ENCODE peak calls at places on chromosomes 2 and 18, in four cellular contexts. One of them, this sample, is unnamed. For H3K4me1 and H3K9me3, the result is how much of the 10 kb centered on the place peaks cover.

GRCh38 chr2:220619525-220620267 is 952.4 kb downstream of the EPHA4 start:
- DNase-seq in uterus: no peak
- DNase-seq in psoas muscle: no peak
- DNase-seq in GM23248: peak
- DNase-seq in this sample: no peak

GRCh38 chr2:74267068-74267467 is 68.7 kb downstream of the MTHFD2 start:
- DNase-seq in uterus: no peak
- DNase-seq in psoas muscle: no peak
- DNase-seq in GM23248: no peak
- DNase-seq in this sample: peak

GRCh38 chr2:230475143-230475542 is 59.1 kb downstream of the SP100 start:
- DNase-seq in GM23248: no peak
- DNase-seq in uterus: no peak
- DNase-seq in psoas muscle: no peak
- DNase-seq in this sample: no peak

GRCh38 chr18:13587001-13587400 is 139.4 kb downstream of the FAM210A start:
- DNase-seq in uterus: no peak
- DNase-seq in psoas muscle: no peak
- DNase-seq in GM23248: no peak
- DNase-seq in this sample: no peak

GRCh38 chr2:111618953-111619902 is 264.8 kb downstream of the ANAPC1 start:
- DNase-seq in psoas muscle: no peak
- DNase-seq in GM23248: peak
- DNase-seq in uterus: no peak
- DNase-seq in this sample: no peak

GRCh38 chr2:49937432-49937831 is 783.1 kb upstream of the FSHR start:
- DNase-seq in uterus: no peak
- DNase-seq in GM23248: no peak
- DNase-seq in psoas muscle: no peak
- DNase-seq in this sample: no peak

GRCh38 chr2:159249955-159250723 is 36.4 kb downstream of the WDSUB1 start:
- DNase-seq in uterus: peak
- DNase-seq in psoas muscle: peak
- DNase-seq in GM23248: peak
- DNase-seq in this sample: no peak

GRCh38 chr2:148617219-148617618 is 27.3 kb upstream of the EPC2 start:
- DNase-seq in GM23248: no peak
- DNase-seq in uterus: no peak
- DNase-seq in psoas muscle: no peak
- DNase-seq in this sample: no peak

GRCh38 chr2:218995561-218995960 is 2.3 kb upstream of the CRYBA2 start:
- DNase-seq in uterus: no peak
- DNase-seq in GM23248: no peak
- DNase-seq in psoas muscle: no peak
- DNase-seq in this sample: no peak

GRCh38 chr2:233061007-233061590 is 957 bp downstream of the INPP5D start:
- DNase-seq in GM23248: no peak
- DNase-seq in uterus: no peak
- DNase-seq in psoas muscle: no peak
- DNase-seq in this sample: no peak

GRCh38 chr18:32661486-32662299 is 111.1 kb downstream of the KLHL14 start:
- DNase-seq in GM23248: peak
- DNase-seq in uterus: no peak
- DNase-seq in psoas muscle: no peak
- DNase-seq in this sample: no peak

GRCh38 chr2:165874445-165875039 is 79.0 kb downstream of the TTC21B start:
- DNase-seq in GM23248: peak
- DNase-seq in uterus: no peak
- DNase-seq in psoas muscle: no peak
- DNase-seq in this sample: no peak

GRCh38 chr2:153360239-153360638 is 118.3 kb downstream of the RPRM start:
- DNase-seq in GM23248: no peak
- DNase-seq in uterus: no peak
- DNase-seq in psoas muscle: no peak
- DNase-seq in this sample: no peak

GRCh38 chr2:2331905-2332280 is 818 bp upstream of the MYT1L start:
- DNase-seq in uterus: no peak
- DNase-seq in psoas muscle: no peak
- DNase-seq in GM23248: no peak
- DNase-seq in this sample: no peak

GRCh38 chr2:72334806-72335205 is 187.1 kb upstream of the CYP26B1 start:
- DNase-seq in psoas muscle: no peak
- DNase-seq in GM23248: no peak
- DNase-seq in uterus: no peak
- DNase-seq in this sample: no peak

GRCh38 chr2:231680284-231680991 is 27.9 kb upstream of the PTMA start:
- DNase-seq in uterus: no peak
- DNase-seq in psoas muscle: peak
- DNase-seq in GM23248: peak
- DNase-seq in this sample: no peak

GRCh38 chr18:1094408-1094807 is 189.7 kb downstream of the ADCYAP1 start:
- DNase-seq in psoas muscle: no peak
- DNase-seq in uterus: no peak
- DNase-seq in GM23248: peak
- DNase-seq in this sample: no peak

GRCh38 chr2:153606623-153607022 is 128.1 kb upstream of the RPRM start:
- DNase-seq in uterus: no peak
- DNase-seq in psoas muscle: no peak
- DNase-seq in GM23248: no peak
- DNase-seq in this sample: no peak

GRCh38 chr18:24138884-24139616 is at the start of gene CABYR:
- DNase-seq in psoas muscle: peak
- DNase-seq in GM23248: peak
- DNase-seq in uterus: peak
- DNase-seq in this sample: peak
- H3K27ac ChIP-seq in psoas muscle: no peak
- H3K27ac ChIP-seq in GM23248: peak
- H3K27ac ChIP-seq in uterus: peak
- H3K27ac ChIP-seq in this sample: no peak

GRCh38 chr18:23225518-23225917 is 90.2 kb downstream of the CABLES1 start:
- DNase-seq in psoas muscle: no peak
- DNase-seq in uterus: peak
- DNase-seq in GM23248: peak
- DNase-seq in this sample: no peak
- H3K4me1 ChIP-seq in psoas muscle: under half
- H3K4me1 ChIP-seq in uterus: under half
- H3K4me1 ChIP-seq in GM23248: half or more
- H3K4me1 ChIP-seq in this sample: under half

DNA sequence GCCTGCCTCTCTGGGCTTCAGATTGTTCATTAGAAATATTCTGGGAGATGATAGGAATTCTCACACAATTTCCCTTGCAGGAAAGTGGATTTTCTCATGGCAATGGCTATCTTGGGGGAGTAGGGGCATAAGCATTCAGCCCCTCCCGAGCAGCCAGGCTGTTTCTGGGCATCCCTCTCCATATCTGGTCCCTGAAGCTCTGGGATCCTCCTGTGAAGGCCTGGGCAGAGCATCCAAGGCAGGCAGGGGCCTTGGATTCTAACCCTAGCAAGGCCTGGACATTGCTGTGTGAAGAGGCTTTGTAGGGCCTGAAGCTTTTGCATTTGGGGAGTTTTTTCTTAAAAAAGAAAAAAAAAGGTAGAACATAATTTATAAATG is 262.3 kb downstream of the MYCN start:
- DNase-seq in uterus: no peak
- DNase-seq in psoas muscle: no peak
- DNase-seq in GM23248: no peak
- DNase-seq in this sample: no peak
- H3K9me3 ChIP-seq in uterus: under half
- H3K9me3 ChIP-seq in psoas muscle: under half
- H3K9me3 ChIP-seq in GM23248: under half
- H3K9me3 ChIP-seq in this sample: under half

GRCh38 chr2:43518182-43518581 is 77.7 kb downstream of the THADA start:
- DNase-seq in uterus: no peak
- DNase-seq in GM23248: peak
- DNase-seq in psoas muscle: no peak
- DNase-seq in this sample: no peak
- H3K27ac ChIP-seq in uterus: peak
- H3K27ac ChIP-seq in GM23248: peak
- H3K27ac ChIP-seq in psoas muscle: peak
- H3K27ac ChIP-seq in this sample: no peak

GRCh38 chr2:217830061-217830460 is 172.7 kb downstream of the TNS1 start:
- DNase-seq in uterus: no peak
- DNase-seq in psoas muscle: no peak
- DNase-seq in GM23248: no peak
- DNase-seq in this sample: no peak
- H3K4me1 ChIP-seq in uterus: under half
- H3K4me1 ChIP-seq in psoas muscle: half or more
- H3K4me1 ChIP-seq in GM23248: under half
- H3K4me1 ChIP-seq in this sample: under half

DNA sequence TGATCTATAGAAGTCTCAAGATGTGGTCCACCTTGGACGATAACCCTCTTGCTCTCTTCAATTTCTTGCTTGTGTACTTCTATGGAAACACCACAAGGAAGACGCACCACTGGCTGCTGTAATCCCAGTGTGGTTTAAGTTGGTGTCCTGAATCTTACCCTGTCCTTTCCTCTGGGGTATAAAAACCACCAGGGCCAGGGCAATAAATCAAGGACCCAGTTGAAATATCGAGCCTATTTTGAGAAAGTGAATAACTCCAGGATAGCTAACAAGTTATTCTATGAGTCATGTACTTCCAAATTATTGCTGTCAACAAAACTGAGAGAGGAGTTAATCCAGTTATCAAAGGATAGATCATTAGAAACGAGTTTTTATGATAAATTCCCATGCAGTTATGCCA is 137.0 kb downstream of the RND3 start:
- DNase-seq in GM23248: no peak
- DNase-seq in psoas muscle: no peak
- DNase-seq in uterus: no peak
- DNase-seq in this sample: no peak
- H3K9me3 ChIP-seq in GM23248: under half
- H3K9me3 ChIP-seq in psoas muscle: under half
- H3K9me3 ChIP-seq in uterus: under half
- H3K9me3 ChIP-seq in this sample: under half

DNA sequence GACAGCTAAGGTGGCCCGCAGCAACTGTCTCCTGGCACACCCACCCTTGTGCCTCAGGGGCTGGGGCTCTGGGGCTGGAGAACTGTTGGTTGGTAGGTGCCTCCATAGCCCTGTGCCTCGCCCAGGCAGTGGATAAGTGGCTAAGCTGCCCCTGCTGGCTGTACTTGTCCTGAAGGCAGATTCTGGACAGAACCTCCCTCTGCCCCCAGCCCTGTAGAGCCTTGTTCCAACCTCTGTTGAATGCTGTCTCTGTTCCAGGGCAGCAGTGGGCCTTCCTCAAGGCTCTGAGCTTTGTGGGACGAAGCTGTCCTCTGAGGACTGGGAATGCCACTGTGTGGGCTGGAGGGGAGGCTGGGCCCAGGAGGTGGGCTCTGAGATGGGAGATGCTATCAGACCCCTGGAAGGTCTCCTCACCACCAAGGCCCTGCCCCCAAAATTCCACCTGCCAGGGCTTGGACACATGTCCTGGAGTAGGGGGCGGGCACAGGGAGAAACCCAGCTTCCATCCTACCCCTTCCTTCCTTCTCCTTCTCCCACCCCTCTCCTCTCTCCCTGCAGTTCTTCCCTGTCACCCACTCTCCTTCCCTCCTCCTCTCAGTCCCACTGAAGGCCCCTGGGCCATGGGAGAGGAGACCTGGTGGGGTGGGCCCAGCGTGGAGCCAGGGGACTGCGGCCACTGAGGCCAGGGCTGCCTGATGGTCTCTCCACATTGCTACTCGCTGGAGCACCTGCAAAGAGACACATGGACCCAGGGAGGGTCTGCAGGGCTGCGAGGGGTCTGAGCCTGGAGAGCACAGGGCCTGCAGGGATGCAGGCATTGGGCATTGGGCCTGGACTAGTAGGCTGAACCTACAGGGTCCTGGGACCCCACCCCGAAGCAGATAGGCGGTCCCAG is 1.7 kb upstream of the PDCD1 start:
- DNase-seq in psoas muscle: peak
- DNase-seq in uterus: no peak
- DNase-seq in GM23248: peak
- DNase-seq in this sample: no peak
- H3K27ac ChIP-seq in psoas muscle: peak
- H3K27ac ChIP-seq in uterus: peak
- H3K27ac ChIP-seq in GM23248: no peak
- H3K27ac ChIP-seq in this sample: no peak

DNA sequence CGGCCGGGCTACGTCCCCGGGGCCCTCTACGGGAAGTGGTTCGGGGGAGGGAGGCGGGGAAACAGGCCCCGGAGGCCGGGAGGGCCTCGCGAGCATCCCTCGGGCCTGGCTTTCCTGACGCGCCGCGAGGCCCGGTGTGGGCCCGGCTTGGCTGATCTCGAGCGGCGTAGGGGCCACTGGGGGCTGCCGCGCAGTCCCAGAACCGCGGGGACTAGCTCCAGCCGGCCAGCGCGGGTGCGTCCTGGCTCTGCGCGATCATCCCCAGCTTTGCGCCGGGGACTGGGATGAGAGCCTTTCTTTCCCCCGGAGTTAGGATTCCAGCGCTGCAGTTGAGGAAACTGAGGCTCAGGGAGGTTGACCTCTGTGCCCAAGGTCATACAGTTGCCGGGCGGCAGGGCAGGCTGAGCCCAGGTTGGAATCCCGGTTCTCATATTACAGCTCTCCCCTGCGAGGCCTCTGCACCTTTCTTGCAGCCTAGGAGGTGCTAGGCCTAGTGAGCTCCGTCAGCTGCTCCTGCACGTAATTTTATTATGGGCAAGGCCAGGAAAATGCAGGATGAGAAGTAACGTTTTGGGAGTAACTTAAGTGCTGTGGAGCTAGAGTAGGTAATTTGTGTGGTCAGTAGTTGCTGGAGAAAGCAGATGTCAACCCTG is 501 bp downstream of the LPIN1 start:
- DNase-seq in uterus: no peak
- DNase-seq in psoas muscle: no peak
- DNase-seq in GM23248: peak
- DNase-seq in this sample: no peak
- H3K4me1 ChIP-seq in uterus: under half
- H3K4me1 ChIP-seq in psoas muscle: half or more
- H3K4me1 ChIP-seq in GM23248: under half
- H3K4me1 ChIP-seq in this sample: half or more

GRCh38 chr2:31078579-31079105 is 59.6 kb downstream of the GALNT14 start:
- DNase-seq in uterus: no peak
- DNase-seq in psoas muscle: no peak
- DNase-seq in GM23248: peak
- DNase-seq in this sample: no peak
- H3K9me3 ChIP-seq in uterus: under half
- H3K9me3 ChIP-seq in psoas muscle: under half
- H3K9me3 ChIP-seq in GM23248: under half
- H3K9me3 ChIP-seq in this sample: under half